ENCODE peak calls at places on chromosomes 7 and 10, in ten cellular contexts. A is nephron progenitor cell; J is Calu3; Q is IMR-90; D is naive thymus-derived CD8-positive, alpha-beta T cell; Z is mucosa of gallbladder; L is HEK293T; K is SK-N-SH; U is stimulated activated CD4-positive, alpha-beta T cell treated with anti-CD3 and anti-CD28 coated beads, Interleukin-2, amount 100 ng/mL, for 24 hours; G is NCI-H460. R is an unnamed sample.

GRCh38 chr10:122089343-122090015 is 100.5 kb downstream of the TACC2 start:
- DNase-seq in A (no peak), J (no peak), Q (no peak), D (no peak), Z (no peak), L (no peak), K (no peak), U (no peak), G (no peak), R (peak)

GRCh38 chr10:21518629-21519321 is 6.7 kb downstream of the SKIDA1 start:
- DNase-seq in A (no peak), J (no peak), Q (peak), D (no peak), Z (no peak), L (no peak), K (no peak), U (no peak), G (no peak), R (no peak)

GRCh38 chr7:123797673-123798526 is 47.1 kb upstream of the HYAL4 start:
- DNase-seq in A (no peak), J (peak), Q (peak), D (no peak), Z (no peak), L (peak), K (peak), U (no peak), G (peak), R (peak)

GRCh38 chr7:1219516-1219915 is 13.2 kb upstream of the UNCX start:
- DNase-seq in A (no peak), J (no peak), Q (no peak), D (no peak), Z (no peak), L (no peak), K (peak), U (no peak), G (no peak), R (no peak)

GRCh38 chr7:91656486-91657237 is 223.8 kb downstream of the MTERF1 start:
- DNase-seq in A (no peak), J (no peak), Q (no peak), D (no peak), Z (no peak), L (no peak), K (no peak), U (no peak), G (no peak), R (no peak)

GRCh38 chr10:12636585-12636984 is 287.2 kb downstream of the CAMK1D start:
- DNase-seq in A (no peak), J (no peak), Q (no peak), D (no peak), Z (no peak), L (no peak), K (no peak), U (no peak), G (no peak), R (no peak)

GRCh38 chr10:54796876-54797275 is 4.2 kb downstream of the PCDH15 start:
- DNase-seq in A (peak), J (no peak), Q (no peak), D (no peak), Z (no peak), L (no peak), K (no peak), U (no peak), G (no peak), R (no peak)

GRCh38 chr7:141649137-141649864 is 52.7 kb downstream of the DENND11 start:
- DNase-seq in A (no peak), J (no peak), Q (no peak), D (no peak), Z (no peak), L (no peak), K (no peak), U (no peak), G (no peak), R (no peak)

GRCh38 chr7:143385891-143386781 is 5.0 kb downstream of the ZYX start:
- DNase-seq in A (no peak), J (no peak), Q (no peak), D (peak), Z (peak), L (no peak), K (no peak), U (no peak), G (no peak), R (no peak)

GRCh38 chr7:151599401-151600227 is 79.9 kb upstream of the RHEB start:
- DNase-seq in A (no peak), J (peak), Q (peak), D (no peak), Z (peak), L (no peak), K (peak), U (no peak), G (no peak), R (no peak)

GRCh38 chr7:102258073-102258748 is 28.5 kb upstream of the SH2B2 start:
- DNase-seq in A (no peak), J (no peak), Q (no peak), D (no peak), Z (no peak), L (no peak), K (no peak), U (no peak), G (no peak), R (no peak)

GRCh38 chr10:63819753-63820347 is 298.6 kb downstream of the REEP3 start:
- DNase-seq in A (peak), J (peak), Q (peak), D (no peak), Z (peak), L (peak), K (peak), U (peak), G (peak), R (peak)

GRCh38 chr7:43391518-43391917 is 191.4 kb upstream of the STK17A start:
- DNase-seq in A (no peak), J (no peak), Q (no peak), D (no peak), Z (no peak), L (no peak), K (no peak), U (no peak), G (no peak), R (no peak)

GRCh38 chr10:35552622-35553342 is 52.4 kb upstream of the GJD4 start:
- DNase-seq in A (no peak), J (no peak), Q (peak), D (no peak), Z (no peak), L (no peak), K (no peak), U (no peak), G (no peak), R (no peak)

GRCh38 chr10:132455986-132456847 is 59.2 kb downstream of the PWWP2B start:
- DNase-seq in A (peak), J (no peak), Q (no peak), D (no peak), Z (no peak), L (no peak), K (no peak), U (no peak), G (no peak), R (no peak)

GRCh38 chr7:120733143-120733542 is 124.8 kb downstream of the TSPAN12 start:
- DNase-seq in A (no peak), J (no peak), Q (peak), D (no peak), Z (no peak), L (no peak), K (no peak), U (no peak), G (no peak), R (no peak)

GRCh38 chr10:49115015-49115795 is at the start of gene VSTM4:
- DNase-seq in A (peak), J (no peak), Q (peak), D (no peak), Z (no peak), L (peak), K (peak), U (peak), G (no peak), R (no peak)

GRCh38 chr10:74880041-74880440 is 53.6 kb downstream of the KAT6B start:
- DNase-seq in A (no peak), J (no peak), Q (peak), D (no peak), Z (no peak), L (no peak), K (no peak), U (no peak), G (no peak), R (no peak)

GRCh38 chr7:158431941-158432347 is 155.7 kb downstream of the PTPRN2 start:
- DNase-seq in A (no peak), J (peak), Q (peak), D (no peak), Z (peak), L (no peak), K (peak), U (no peak), G (peak), R (no peak)

GRCh38 chr10:23657677-23658076 is 218.8 kb downstream of the OTUD1 start:
- DNase-seq in A (no peak), J (no peak), Q (no peak), D (no peak), Z (no peak), L (no peak), K (no peak), U (no peak), G (no peak), R (no peak)

GRCh38 chr10:124262249-124262865 is 156.4 kb downstream of the OAT start:
- DNase-seq in A (peak), J (no peak), Q (no peak), D (no peak), Z (no peak), L (no peak), K (no peak), U (no peak), G (no peak), R (no peak)

GRCh38 chr10:86367339-86367951 is 850 bp upstream of the GRID1 start:
- DNase-seq in A (peak), J (no peak), Q (no peak), D (no peak), Z (no peak), L (no peak), K (peak), U (no peak), G (no peak), R (no peak)

GRCh38 chr7:137669706-137670105 is 177.1 kb downstream of the DGKI start:
- DNase-seq in A (no peak), J (no peak), Q (peak), D (no peak), Z (no peak), L (no peak), K (no peak), U (no peak), G (no peak), R (no peak)

GRCh38 chr7:3732395-3732794 is 431.3 kb downstream of the SDK1 start:
- DNase-seq in A (no peak), J (no peak), Q (no peak), D (no peak), Z (no peak), L (no peak), K (no peak), U (no peak), G (no peak), R (no peak)

GRCh38 chr7:47943676-47944474 is 4.4 kb downstream of the PKD1L1 start:
- DNase-seq in A (no peak), J (no peak), Q (no peak), D (no peak), Z (no peak), L (no peak), K (peak), U (no peak), G (no peak), R (no peak)

R was measured in keratinocyte.